ENCODE peak calls at places on chromosomes 1 and 21, in eight cellular contexts. One of them, this sample, is unnamed.
A peak's percentile ranks its signal among the peaks of the same experiment; 100 is the strongest.

GRCh38 chr1:223796210-223796609 is 49.5 kb downstream of the TP53BP2 start:
- DNase-seq in SIG-M5: no peak
- DNase-seq in GM06990: no peak
- DNase-seq in stimulated activated CD4-positive, alpha-beta T cell treated with anti-CD3 and anti-CD28 coated beads, Interleukin-4, amount 100 ng/mL, for 4 hours: no peak
- DNase-seq in naive thymus-derived CD8-positive, alpha-beta T cell: no peak
- DNase-seq in activated T-cell treated with anti-CD3 and anti-CD28 coated beads, Interleukin-2, amount 50 U/mL, for 72 hours: no peak
- DNase-seq in tibial artery: no peak
- DNase-seq in activated CD8-positive, alpha-beta memory T cell treated with anti-CD3 and anti-CD28 coated beads, Interleukin-2, amount 50 U/mL, for 4 hours: no peak
- DNase-seq in this sample: no peak

GRCh38 chr1:192904438-192904895 is 95.6 kb downstream of the RGS2 start:
- DNase-seq in SIG-M5: no peak
- DNase-seq in GM06990: no peak
- DNase-seq in stimulated activated CD4-positive, alpha-beta T cell treated with anti-CD3 and anti-CD28 coated beads, Interleukin-4, amount 100 ng/mL, for 4 hours: no peak
- DNase-seq in naive thymus-derived CD8-positive, alpha-beta T cell: no peak
- DNase-seq in activated T-cell treated with anti-CD3 and anti-CD28 coated beads, Interleukin-2, amount 50 U/mL, for 72 hours: peak; percentile 19
- DNase-seq in tibial artery: peak; percentile 34
- DNase-seq in activated CD8-positive, alpha-beta memory T cell treated with anti-CD3 and anti-CD28 coated beads, Interleukin-2, amount 50 U/mL, for 4 hours: no peak
- DNase-seq in this sample: no peak

GRCh38 chr1:87805661-87806376 is 477.1 kb downstream of the LMO4 start:
- DNase-seq in SIG-M5: no peak
- DNase-seq in GM06990: no peak
- DNase-seq in stimulated activated CD4-positive, alpha-beta T cell treated with anti-CD3 and anti-CD28 coated beads, Interleukin-4, amount 100 ng/mL, for 4 hours: no peak
- DNase-seq in naive thymus-derived CD8-positive, alpha-beta T cell: no peak
- DNase-seq in activated T-cell treated with anti-CD3 and anti-CD28 coated beads, Interleukin-2, amount 50 U/mL, for 72 hours: no peak
- DNase-seq in tibial artery: no peak
- DNase-seq in activated CD8-positive, alpha-beta memory T cell treated with anti-CD3 and anti-CD28 coated beads, Interleukin-2, amount 50 U/mL, for 4 hours: no peak
- DNase-seq in this sample: no peak

GRCh38 chr1:61368366-61368765 is 286.0 kb downstream of the NFIA start:
- DNase-seq in SIG-M5: no peak
- DNase-seq in GM06990: no peak
- DNase-seq in stimulated activated CD4-positive, alpha-beta T cell treated with anti-CD3 and anti-CD28 coated beads, Interleukin-4, amount 100 ng/mL, for 4 hours: no peak
- DNase-seq in naive thymus-derived CD8-positive, alpha-beta T cell: no peak
- DNase-seq in activated T-cell treated with anti-CD3 and anti-CD28 coated beads, Interleukin-2, amount 50 U/mL, for 72 hours: no peak
- DNase-seq in tibial artery: no peak
- DNase-seq in activated CD8-positive, alpha-beta memory T cell treated with anti-CD3 and anti-CD28 coated beads, Interleukin-2, amount 50 U/mL, for 4 hours: no peak
- DNase-seq in this sample: no peak

GRCh38 chr1:167701510-167701909 is 20.3 kb upstream of the MPZL1 start:
- DNase-seq in SIG-M5: no peak
- DNase-seq in GM06990: no peak
- DNase-seq in stimulated activated CD4-positive, alpha-beta T cell treated with anti-CD3 and anti-CD28 coated beads, Interleukin-4, amount 100 ng/mL, for 4 hours: no peak
- DNase-seq in naive thymus-derived CD8-positive, alpha-beta T cell: no peak
- DNase-seq in activated T-cell treated with anti-CD3 and anti-CD28 coated beads, Interleukin-2, amount 50 U/mL, for 72 hours: no peak
- DNase-seq in tibial artery: no peak
- DNase-seq in activated CD8-positive, alpha-beta memory T cell treated with anti-CD3 and anti-CD28 coated beads, Interleukin-2, amount 50 U/mL, for 4 hours: no peak
- DNase-seq in this sample: no peak

GRCh38 chr1:36400825-36401601 is 3.3 kb upstream of the LSM10 start:
- DNase-seq in SIG-M5: no peak
- DNase-seq in GM06990: peak; percentile 63
- DNase-seq in stimulated activated CD4-positive, alpha-beta T cell treated with anti-CD3 and anti-CD28 coated beads, Interleukin-4, amount 100 ng/mL, for 4 hours: peak; percentile 42
- DNase-seq in naive thymus-derived CD8-positive, alpha-beta T cell: no peak
- DNase-seq in activated T-cell treated with anti-CD3 and anti-CD28 coated beads, Interleukin-2, amount 50 U/mL, for 72 hours: peak; percentile 70
- DNase-seq in tibial artery: peak; percentile 82
- DNase-seq in activated CD8-positive, alpha-beta memory T cell treated with anti-CD3 and anti-CD28 coated beads, Interleukin-2, amount 50 U/mL, for 4 hours: peak; percentile 23
- DNase-seq in this sample: no peak

GRCh38 chr1:52364235-52364839 is 1.7 kb downstream of the CC2D1B start:
- DNase-seq in SIG-M5: no peak
- DNase-seq in GM06990: no peak
- DNase-seq in stimulated activated CD4-positive, alpha-beta T cell treated with anti-CD3 and anti-CD28 coated beads, Interleukin-4, amount 100 ng/mL, for 4 hours: no peak
- DNase-seq in naive thymus-derived CD8-positive, alpha-beta T cell: no peak
- DNase-seq in activated T-cell treated with anti-CD3 and anti-CD28 coated beads, Interleukin-2, amount 50 U/mL, for 72 hours: peak; percentile 14
- DNase-seq in tibial artery: no peak
- DNase-seq in activated CD8-positive, alpha-beta memory T cell treated with anti-CD3 and anti-CD28 coated beads, Interleukin-2, amount 50 U/mL, for 4 hours: no peak
- DNase-seq in this sample: no peak

GRCh38 chr1:185440877-185441276 is 123.8 kb upstream of the IVNS1ABP start:
- DNase-seq in SIG-M5: no peak
- DNase-seq in GM06990: no peak
- DNase-seq in stimulated activated CD4-positive, alpha-beta T cell treated with anti-CD3 and anti-CD28 coated beads, Interleukin-4, amount 100 ng/mL, for 4 hours: no peak
- DNase-seq in naive thymus-derived CD8-positive, alpha-beta T cell: no peak
- DNase-seq in activated T-cell treated with anti-CD3 and anti-CD28 coated beads, Interleukin-2, amount 50 U/mL, for 72 hours: no peak
- DNase-seq in tibial artery: no peak
- DNase-seq in activated CD8-positive, alpha-beta memory T cell treated with anti-CD3 and anti-CD28 coated beads, Interleukin-2, amount 50 U/mL, for 4 hours: no peak
- DNase-seq in this sample: no peak

GRCh38 chr1:35807614-35808375 is at the start of gene AGO4:
- DNase-seq in SIG-M5: no peak
- DNase-seq in GM06990: peak; percentile 63
- DNase-seq in stimulated activated CD4-positive, alpha-beta T cell treated with anti-CD3 and anti-CD28 coated beads, Interleukin-4, amount 100 ng/mL, for 4 hours: peak; percentile 40
- DNase-seq in naive thymus-derived CD8-positive, alpha-beta T cell: no peak
- DNase-seq in activated T-cell treated with anti-CD3 and anti-CD28 coated beads, Interleukin-2, amount 50 U/mL, for 72 hours: peak; percentile 63
- DNase-seq in tibial artery: peak; percentile 45
- DNase-seq in activated CD8-positive, alpha-beta memory T cell treated with anti-CD3 and anti-CD28 coated beads, Interleukin-2, amount 50 U/mL, for 4 hours: peak; percentile 51
- DNase-seq in this sample: no peak

GRCh38 chr1:185850366-185850765 is 116.2 kb downstream of the HMCN1 start:
- DNase-seq in SIG-M5: no peak
- DNase-seq in GM06990: no peak
- DNase-seq in stimulated activated CD4-positive, alpha-beta T cell treated with anti-CD3 and anti-CD28 coated beads, Interleukin-4, amount 100 ng/mL, for 4 hours: no peak
- DNase-seq in naive thymus-derived CD8-positive, alpha-beta T cell: no peak
- DNase-seq in activated T-cell treated with anti-CD3 and anti-CD28 coated beads, Interleukin-2, amount 50 U/mL, for 72 hours: no peak
- DNase-seq in tibial artery: no peak
- DNase-seq in activated CD8-positive, alpha-beta memory T cell treated with anti-CD3 and anti-CD28 coated beads, Interleukin-2, amount 50 U/mL, for 4 hours: no peak
- DNase-seq in this sample: no peak

GRCh38 chr21:41366522-41367151 is 4.8 kb downstream of the MX2 start:
- DNase-seq in SIG-M5: peak; percentile 88
- DNase-seq in GM06990: peak; percentile 49
- DNase-seq in stimulated activated CD4-positive, alpha-beta T cell treated with anti-CD3 and anti-CD28 coated beads, Interleukin-4, amount 100 ng/mL, for 4 hours: no peak
- DNase-seq in naive thymus-derived CD8-positive, alpha-beta T cell: no peak
- DNase-seq in activated T-cell treated with anti-CD3 and anti-CD28 coated beads, Interleukin-2, amount 50 U/mL, for 72 hours: peak; percentile 21
- DNase-seq in tibial artery: no peak
- DNase-seq in activated CD8-positive, alpha-beta memory T cell treated with anti-CD3 and anti-CD28 coated beads, Interleukin-2, amount 50 U/mL, for 4 hours: no peak
- DNase-seq in this sample: no peak

GRCh38 chr21:39055167-39055767 is 128.0 kb downstream of the PSMG1 start:
- DNase-seq in SIG-M5: no peak
- DNase-seq in GM06990: no peak
- DNase-seq in stimulated activated CD4-positive, alpha-beta T cell treated with anti-CD3 and anti-CD28 coated beads, Interleukin-4, amount 100 ng/mL, for 4 hours: no peak
- DNase-seq in naive thymus-derived CD8-positive, alpha-beta T cell: no peak
- DNase-seq in activated T-cell treated with anti-CD3 and anti-CD28 coated beads, Interleukin-2, amount 50 U/mL, for 72 hours: no peak
- DNase-seq in tibial artery: no peak
- DNase-seq in activated CD8-positive, alpha-beta memory T cell treated with anti-CD3 and anti-CD28 coated beads, Interleukin-2, amount 50 U/mL, for 4 hours: no peak
- DNase-seq in this sample: no peak

GRCh38 chr1:91617242-91617837 is 116.7 kb downstream of the CDC7 start:
- DNase-seq in SIG-M5: no peak
- DNase-seq in GM06990: no peak
- DNase-seq in stimulated activated CD4-positive, alpha-beta T cell treated with anti-CD3 and anti-CD28 coated beads, Interleukin-4, amount 100 ng/mL, for 4 hours: no peak
- DNase-seq in naive thymus-derived CD8-positive, alpha-beta T cell: no peak
- DNase-seq in activated T-cell treated with anti-CD3 and anti-CD28 coated beads, Interleukin-2, amount 50 U/mL, for 72 hours: no peak
- DNase-seq in tibial artery: no peak
- DNase-seq in activated CD8-positive, alpha-beta memory T cell treated with anti-CD3 and anti-CD28 coated beads, Interleukin-2, amount 50 U/mL, for 4 hours: no peak
- DNase-seq in this sample: no peak

GRCh38 chr1:23450894-23451293 is 26.3 kb upstream of the TCEA3 start:
- DNase-seq in SIG-M5: no peak
- DNase-seq in GM06990: no peak
- DNase-seq in stimulated activated CD4-positive, alpha-beta T cell treated with anti-CD3 and anti-CD28 coated beads, Interleukin-4, amount 100 ng/mL, for 4 hours: no peak
- DNase-seq in naive thymus-derived CD8-positive, alpha-beta T cell: no peak
- DNase-seq in activated T-cell treated with anti-CD3 and anti-CD28 coated beads, Interleukin-2, amount 50 U/mL, for 72 hours: no peak
- DNase-seq in tibial artery: no peak
- DNase-seq in activated CD8-positive, alpha-beta memory T cell treated with anti-CD3 and anti-CD28 coated beads, Interleukin-2, amount 50 U/mL, for 4 hours: no peak
- DNase-seq in this sample: no peak

GRCh38 chr1:24369199-24369598 is 44.4 kb downstream of the STPG1 start:
- DNase-seq in SIG-M5: no peak
- DNase-seq in GM06990: no peak
- DNase-seq in stimulated activated CD4-positive, alpha-beta T cell treated with anti-CD3 and anti-CD28 coated beads, Interleukin-4, amount 100 ng/mL, for 4 hours: no peak
- DNase-seq in naive thymus-derived CD8-positive, alpha-beta T cell: no peak
- DNase-seq in activated T-cell treated with anti-CD3 and anti-CD28 coated beads, Interleukin-2, amount 50 U/mL, for 72 hours: no peak
- DNase-seq in tibial artery: peak; percentile 83
- DNase-seq in activated CD8-positive, alpha-beta memory T cell treated with anti-CD3 and anti-CD28 coated beads, Interleukin-2, amount 50 U/mL, for 4 hours: no peak
- DNase-seq in this sample: no peak

GRCh38 chr1:100583827-100584226 is 45.9 kb downstream of the GPR88 start:
- DNase-seq in SIG-M5: no peak
- DNase-seq in GM06990: no peak
- DNase-seq in stimulated activated CD4-positive, alpha-beta T cell treated with anti-CD3 and anti-CD28 coated beads, Interleukin-4, amount 100 ng/mL, for 4 hours: no peak
- DNase-seq in naive thymus-derived CD8-positive, alpha-beta T cell: no peak
- DNase-seq in activated T-cell treated with anti-CD3 and anti-CD28 coated beads, Interleukin-2, amount 50 U/mL, for 72 hours: no peak
- DNase-seq in tibial artery: no peak
- DNase-seq in activated CD8-positive, alpha-beta memory T cell treated with anti-CD3 and anti-CD28 coated beads, Interleukin-2, amount 50 U/mL, for 4 hours: no peak
- DNase-seq in this sample: no peak

GRCh38 chr1:93969371-93969770 is 60.1 kb upstream of the GCLM start:
- DNase-seq in SIG-M5: no peak
- DNase-seq in GM06990: no peak
- DNase-seq in stimulated activated CD4-positive, alpha-beta T cell treated with anti-CD3 and anti-CD28 coated beads, Interleukin-4, amount 100 ng/mL, for 4 hours: no peak
- DNase-seq in naive thymus-derived CD8-positive, alpha-beta T cell: no peak
- DNase-seq in activated T-cell treated with anti-CD3 and anti-CD28 coated beads, Interleukin-2, amount 50 U/mL, for 72 hours: no peak
- DNase-seq in tibial artery: no peak
- DNase-seq in activated CD8-positive, alpha-beta memory T cell treated with anti-CD3 and anti-CD28 coated beads, Interleukin-2, amount 50 U/mL, for 4 hours: no peak
- DNase-seq in this sample: no peak

GRCh38 chr1:26794391-26794790 is 6.6 kb downstream of the PIGV start:
- DNase-seq in SIG-M5: no peak
- DNase-seq in GM06990: no peak
- DNase-seq in stimulated activated CD4-positive, alpha-beta T cell treated with anti-CD3 and anti-CD28 coated beads, Interleukin-4, amount 100 ng/mL, for 4 hours: no peak
- DNase-seq in naive thymus-derived CD8-positive, alpha-beta T cell: no peak
- DNase-seq in activated T-cell treated with anti-CD3 and anti-CD28 coated beads, Interleukin-2, amount 50 U/mL, for 72 hours: no peak
- DNase-seq in tibial artery: no peak
- DNase-seq in activated CD8-positive, alpha-beta memory T cell treated with anti-CD3 and anti-CD28 coated beads, Interleukin-2, amount 50 U/mL, for 4 hours: no peak
- DNase-seq in this sample: no peak

GRCh38 chr1:25569599-25570458 is 26.4 kb downstream of the LDLRAP1 start:
- DNase-seq in SIG-M5: no peak
- DNase-seq in GM06990: no peak
- DNase-seq in stimulated activated CD4-positive, alpha-beta T cell treated with anti-CD3 and anti-CD28 coated beads, Interleukin-4, amount 100 ng/mL, for 4 hours: no peak
- DNase-seq in naive thymus-derived CD8-positive, alpha-beta T cell: no peak
- DNase-seq in activated T-cell treated with anti-CD3 and anti-CD28 coated beads, Interleukin-2, amount 50 U/mL, for 72 hours: no peak
- DNase-seq in tibial artery: no peak
- DNase-seq in activated CD8-positive, alpha-beta memory T cell treated with anti-CD3 and anti-CD28 coated beads, Interleukin-2, amount 50 U/mL, for 4 hours: no peak
- DNase-seq in this sample: no peak

GRCh38 chr1:43564617-43565348 is 34.1 kb downstream of the PTPRF start:
- DNase-seq in SIG-M5: no peak
- DNase-seq in GM06990: no peak
- DNase-seq in stimulated activated CD4-positive, alpha-beta T cell treated with anti-CD3 and anti-CD28 coated beads, Interleukin-4, amount 100 ng/mL, for 4 hours: no peak
- DNase-seq in naive thymus-derived CD8-positive, alpha-beta T cell: no peak
- DNase-seq in activated T-cell treated with anti-CD3 and anti-CD28 coated beads, Interleukin-2, amount 50 U/mL, for 72 hours: no peak
- DNase-seq in tibial artery: no peak
- DNase-seq in activated CD8-positive, alpha-beta memory T cell treated with anti-CD3 and anti-CD28 coated beads, Interleukin-2, amount 50 U/mL, for 4 hours: no peak
- DNase-seq in this sample: no peak

GRCh38 chr1:222928212-222928611 is 113.4 kb downstream of the DISP1 start:
- DNase-seq in SIG-M5: no peak
- DNase-seq in GM06990: no peak
- DNase-seq in stimulated activated CD4-positive, alpha-beta T cell treated with anti-CD3 and anti-CD28 coated beads, Interleukin-4, amount 100 ng/mL, for 4 hours: no peak
- DNase-seq in naive thymus-derived CD8-positive, alpha-beta T cell: no peak
- DNase-seq in activated T-cell treated with anti-CD3 and anti-CD28 coated beads, Interleukin-2, amount 50 U/mL, for 72 hours: no peak
- DNase-seq in tibial artery: peak; percentile 40
- DNase-seq in activated CD8-positive, alpha-beta memory T cell treated with anti-CD3 and anti-CD28 coated beads, Interleukin-2, amount 50 U/mL, for 4 hours: no peak
- DNase-seq in this sample: no peak

GRCh38 chr21:44414291-44415072 is 40.8 kb upstream of the LRRC3 start:
- DNase-seq in SIG-M5: no peak
- DNase-seq in GM06990: no peak
- DNase-seq in stimulated activated CD4-positive, alpha-beta T cell treated with anti-CD3 and anti-CD28 coated beads, Interleukin-4, amount 100 ng/mL, for 4 hours: no peak
- DNase-seq in naive thymus-derived CD8-positive, alpha-beta T cell: no peak
- DNase-seq in activated T-cell treated with anti-CD3 and anti-CD28 coated beads, Interleukin-2, amount 50 U/mL, for 72 hours: no peak
- DNase-seq in tibial artery: peak; percentile 7
- DNase-seq in activated CD8-positive, alpha-beta memory T cell treated with anti-CD3 and anti-CD28 coated beads, Interleukin-2, amount 50 U/mL, for 4 hours: no peak
- DNase-seq in this sample: no peak

GRCh38 chr1:112722601-112723510 is 7.7 kb upstream of the PPM1J start:
- DNase-seq in SIG-M5: no peak
- DNase-seq in GM06990: no peak
- DNase-seq in stimulated activated CD4-positive, alpha-beta T cell treated with anti-CD3 and anti-CD28 coated beads, Interleukin-4, amount 100 ng/mL, for 4 hours: no peak
- DNase-seq in naive thymus-derived CD8-positive, alpha-beta T cell: no peak
- DNase-seq in activated T-cell treated with anti-CD3 and anti-CD28 coated beads, Interleukin-2, amount 50 U/mL, for 72 hours: no peak
- DNase-seq in tibial artery: no peak
- DNase-seq in activated CD8-positive, alpha-beta memory T cell treated with anti-CD3 and anti-CD28 coated beads, Interleukin-2, amount 50 U/mL, for 4 hours: no peak
- DNase-seq in this sample: no peak

GRCh38 chr21:10430007-10430406 is 91.4 kb upstream of the TPTE start:
- DNase-seq in SIG-M5: no peak
- DNase-seq in GM06990: no peak
- DNase-seq in stimulated activated CD4-positive, alpha-beta T cell treated with anti-CD3 and anti-CD28 coated beads, Interleukin-4, amount 100 ng/mL, for 4 hours: no peak
- DNase-seq in naive thymus-derived CD8-positive, alpha-beta T cell: no peak
- DNase-seq in activated T-cell treated with anti-CD3 and anti-CD28 coated beads, Interleukin-2, amount 50 U/mL, for 72 hours: no peak
- DNase-seq in tibial artery: no peak
- DNase-seq in activated CD8-positive, alpha-beta memory T cell treated with anti-CD3 and anti-CD28 coated beads, Interleukin-2, amount 50 U/mL, for 4 hours: no peak
- DNase-seq in this sample: no peak